ENCODE peak calls at places on chromosomes 7 and 10, in ten cellular contexts. P is esophagus muscularis mucosa, G is stomach, I is tibial nerve, Y is GM12878, E is uterus, U is heart left ventricle, O is endothelial cell of umbilical vein, X is right lobe of liver, H is Peyer's patch. Q is an unnamed sample.

GRCh38 chr7:15007507-15007906 is 105.0 kb upstream of the DGKB start:
- DNase-seq in Y (no peak), O (peak; percentile 6), E (no peak), U (no peak), I (no peak), X (no peak), G (no peak), P (no peak), H (no peak), Q (no peak)

GRCh38 chr7:93156884-93157283 is 8.7 kb upstream of the SAMD9L start:
- DNase-seq in E (no peak), G (no peak), Y (no peak), H (no peak), P (no peak), X (no peak), I (no peak), U (no peak), O (no peak), Q (no peak)

GRCh38 chr7:28957064-28957821 is 887 bp downstream of the TRIL start:
- DNase-seq in H (peak; percentile 50), U (peak; percentile 74), X (no peak), E (peak; percentile 50), O (peak; percentile 38), I (no peak), Y (no peak), G (no peak), P (peak; percentile 91), Q (no peak)

GRCh38 chr10:94213980-94214379 is 148.8 kb downstream of the NOC3L start:
- DNase-seq in H (no peak), U (no peak), O (peak; percentile 34), I (no peak), G (no peak), E (no peak), P (no peak), Y (no peak), X (no peak), Q (peak; percentile 7)

GRCh38 chr7:155701972-155702544 is 57.6 kb downstream of the RBM33 start:
- DNase-seq in H (no peak), O (no peak), E (no peak), P (no peak), I (no peak), X (no peak), G (no peak), Y (no peak), U (no peak), Q (no peak)

GRCh38 chr7:103395071-103395470 is 47.6 kb downstream of the PSMC2 start:
- DNase-seq in E (no peak), O (no peak), P (no peak), G (no peak), X (no peak), U (no peak), Y (no peak), H (no peak), I (no peak), Q (no peak)

GRCh38 chr10:124626759-124627380 is 117.3 kb downstream of the FAM53B start:
- DNase-seq in I (no peak), H (peak; percentile 91), X (no peak), G (peak; percentile 69), P (no peak), O (no peak), U (no peak), Y (peak; percentile 38), E (no peak), Q (no peak)

GRCh38 chr7:1948377-1948796 is 278.3 kb downstream of the ELFN1 start:
- DNase-seq in O (no peak), Y (no peak), P (no peak), U (peak; percentile 34), X (peak; percentile 45), E (no peak), I (no peak), H (no peak), G (no peak), Q (no peak)

GRCh38 chr7:101419831-101420230 is 57.2 kb downstream of the COL26A1 start:
- DNase-seq in E (no peak), P (no peak), H (no peak), G (no peak), X (no peak), Y (no peak), I (no peak), O (no peak), U (no peak), Q (no peak)

GRCh38 chr7:101422361-101423195 is 59.9 kb downstream of the COL26A1 start:
- DNase-seq in X (no peak), Y (no peak), H (no peak), U (no peak), G (no peak), I (no peak), O (no peak), E (no peak), P (no peak), Q (no peak)

GRCh38 chr7:101420436-101420835 is 57.8 kb downstream of the COL26A1 start:
- DNase-seq in G (no peak), H (no peak), U (no peak), Y (no peak), O (no peak), I (no peak), X (no peak), P (no peak), E (no peak), Q (no peak)

GRCh38 chr7:101421123-101421522 is 58.4 kb downstream of the COL26A1 start:
- DNase-seq in O (no peak), I (no peak), G (no peak), Y (no peak), E (no peak), U (no peak), X (no peak), H (no peak), P (no peak), Q (no peak)

GRCh38 chr7:101418694-101419093 is 56.0 kb downstream of the COL26A1 start:
- DNase-seq in U (no peak), X (no peak), H (no peak), Y (no peak), O (no peak), I (no peak), P (no peak), G (no peak), E (no peak), Q (no peak)
- TF ChIP-seq POLR2A in U (no peak), X (no peak), H (no peak), Y (no peak), O (no peak), I (no peak), P (no peak), G (no peak), E (no peak), Q (no peak)

GRCh38 chr10:3099291-3100092 is 32.1 kb downstream of the PFKP start:
- DNase-seq in X (no peak), I (no peak), Y (no peak), P (no peak), U (no peak), H (no peak), O (no peak), E (no peak), G (no peak), Q (no peak)
- H3K4me1 ChIP-seq in X (peaks cover 12% of the 10 kb centered on the region), I (peaks cover 21% of the 10 kb centered on the region), Y (peaks cover 13% of the 10 kb centered on the region), P (peaks cover 76% of the 10 kb centered on the region), U (peaks cover 28% of the 10 kb centered on the region), H (no peaks in the 10 kb centered on the region), O (peaks cover 41% of the 10 kb centered on the region), E (peaks cover 3% of the 10 kb centered on the region), G (peaks cover 35% of the 10 kb centered on the region), Q (peaks cover 18% of the 10 kb centered on the region)

DNA sequence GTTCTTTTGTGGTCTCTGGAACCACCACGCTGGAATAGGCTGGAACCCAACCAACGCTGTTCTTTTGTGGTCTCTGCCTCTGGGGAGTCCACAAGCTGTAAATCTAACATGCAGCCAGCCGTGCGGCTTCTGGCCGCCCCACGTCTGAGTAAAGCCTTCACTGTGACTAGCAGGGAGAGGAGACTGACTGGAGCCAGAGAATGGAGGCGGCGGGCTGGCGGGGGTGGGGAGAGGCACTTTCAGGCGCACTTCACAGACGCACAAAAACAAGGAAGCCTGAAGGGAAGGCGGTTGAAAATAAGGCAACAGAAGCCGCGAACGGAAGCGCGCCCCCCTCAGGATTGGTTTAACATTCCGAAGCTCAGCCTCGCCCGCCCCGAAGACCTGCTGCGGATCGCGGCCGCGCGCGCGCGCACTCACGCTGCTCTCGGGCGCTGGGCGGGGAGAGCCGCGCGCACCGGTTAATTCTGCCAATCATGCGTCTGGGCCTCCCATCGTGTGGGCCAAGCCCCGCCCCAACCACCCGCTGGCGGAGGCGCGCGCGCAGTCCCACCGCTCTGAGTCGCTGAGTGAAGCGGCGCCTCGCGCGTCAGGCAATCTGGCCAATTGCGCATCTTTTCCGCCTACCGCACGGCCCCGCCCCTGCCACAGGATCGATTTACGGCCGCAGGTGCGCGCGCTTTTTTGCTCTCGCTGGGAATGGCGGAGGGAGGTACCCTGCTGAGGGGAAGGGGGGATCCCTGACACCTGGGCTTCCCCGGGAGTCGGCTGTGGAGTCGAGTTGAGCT is at the start of gene SFR1:
- DNase-seq in X (peak; percentile 100), H (peak; percentile 100), O (peak; percentile 100), G (peak; percentile 100), P (peak; percentile 99), E (peak; percentile 99), Y (peak; percentile 93), U (peak; percentile 99), I (peak; percentile 95), Q (peak; percentile 97)
- TF ChIP-seq POLR2A in X (peak; percentile 67), H (peak; percentile 74), O (peak; percentile 77), G (peak; percentile 19), P (peak; percentile 24), E (peak; percentile 87), Y (peak; percentile 87), U (peak; percentile 90), I (peak; percentile 93), Q (peak; percentile 64)

GRCh38 chr10:75544381-75544780 is 113.0 kb downstream of the LRMDA start:
- DNase-seq in Y (no peak), X (no peak), E (no peak), P (no peak), H (no peak), U (no peak), O (no peak), I (no peak), G (no peak), Q (no peak)

GRCh38 chr10:75542084-75542483 is 110.7 kb downstream of the LRMDA start:
- DNase-seq in H (no peak), P (no peak), G (no peak), E (no peak), Y (no peak), I (no peak), O (no peak), X (no peak), U (no peak), Q (no peak)

GRCh38 chr10:75544923-75545322 is 113.5 kb downstream of the LRMDA start:
- DNase-seq in Y (no peak), O (no peak), U (no peak), P (no peak), X (no peak), H (no peak), G (no peak), I (no peak), E (no peak), Q (no peak)

GRCh38 chr10:75541411-75541810 is 110.0 kb downstream of the LRMDA start:
- DNase-seq in I (no peak), P (no peak), Y (no peak), E (no peak), H (no peak), U (no peak), O (no peak), X (no peak), G (no peak), Q (no peak)

DNA sequence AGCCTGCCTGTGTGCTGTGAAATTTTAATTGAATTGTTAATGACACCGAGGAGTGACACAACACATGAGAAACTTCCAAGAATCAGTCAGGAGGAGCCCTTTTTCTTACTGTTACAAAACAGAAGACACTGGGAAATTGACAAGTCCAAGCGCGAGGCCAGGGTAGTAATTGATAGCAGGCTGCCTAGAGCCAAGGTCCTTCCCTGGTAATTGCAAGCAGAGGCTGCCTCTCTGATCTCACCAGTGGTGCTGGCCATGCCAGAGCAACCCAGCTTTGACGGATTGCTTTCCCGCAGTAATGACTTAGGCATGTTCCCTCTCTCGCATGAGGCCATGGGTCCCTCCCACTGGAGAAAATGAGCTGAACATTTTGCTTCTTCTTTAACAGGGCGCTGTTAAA is 111.5 kb downstream of the LRMDA start:
- DNase-seq in E (peak; percentile 82), X (no peak), H (peak; percentile 49), G (no peak), P (no peak), Y (no peak), O (no peak), U (no peak), I (peak; percentile 47), Q (peak; percentile 65)
- H3K4me1 ChIP-seq in E (peaks cover 9% of the 10 kb centered on the region), X (no peaks in the 10 kb centered on the region), H (no peaks in the 10 kb centered on the region), G (peaks cover 29% of the 10 kb centered on the region), P (peaks cover 46% of the 10 kb centered on the region), Y (no peaks in the 10 kb centered on the region), O (peaks cover 2% of the 10 kb centered on the region), U (peaks cover 13% of the 10 kb centered on the region), I (peaks cover 43% of the 10 kb centered on the region), Q (no peaks in the 10 kb centered on the region)

Q was measured in gastrocnemius medialis.